ENCODE peak calls at places on chromosomes 1 and 21, in ten cellular contexts. U is PC-9, J is mucosa of descending colon, Y is tibial artery, K is transverse colon, T is heart left ventricle, H is GM23338, V is pancreas, N is fibroblast of lung, Q is breast epithelium. X is an unnamed sample. For H3K36me3 and H3K4me1, the result is how much of the 10 kb centered on the place peaks cover.

GRCh38 chr1:110242731-110243130 is 32.6 kb downstream of the KCNC4 start:
- DNase-seq in Q (no peak), H (no peak), U (no peak), V (peak), N (no peak), Y (no peak), T (no peak), J (no peak), K (no peak), X (no peak)

GRCh38 chr1:116012716-116013115 is 36.4 kb downstream of the SLC22A15 start:
- DNase-seq in Y (no peak), V (no peak), N (no peak), T (no peak), H (no peak), K (no peak), U (no peak), J (no peak), Q (no peak), X (no peak)

GRCh38 chr1:106961671-106962070 is 94.8 kb upstream of the PRMT6 start:
- DNase-seq in N (no peak), Y (no peak), T (no peak), Q (no peak), K (no peak), V (no peak), U (no peak), H (no peak), J (no peak), X (no peak)

GRCh38 chr1:2860476-2861142 is 59.1 kb upstream of the TTC34 start:
- DNase-seq in Y (no peak), N (no peak), J (no peak), T (peak), H (no peak), V (no peak), K (no peak), Q (no peak), U (no peak), X (no peak)

GRCh38 chr1:24351918-24352637 is 32.9 kb downstream of the GRHL3 start:
- DNase-seq in K (no peak), V (no peak), N (peak), J (no peak), Q (no peak), T (no peak), H (no peak), Y (no peak), U (no peak), X (no peak)

GRCh38 chr1:40404670-40405462 is 31.3 kb downstream of the SMAP2 start:
- DNase-seq in V (no peak), K (no peak), J (no peak), H (peak), T (no peak), Y (no peak), U (peak), N (peak), Q (no peak), X (no peak)

GRCh38 chr1:17616731-17617279 is 77.3 kb downstream of the ARHGEF10L start:
- DNase-seq in Q (no peak), T (no peak), Y (no peak), N (no peak), K (no peak), V (no peak), U (no peak), H (no peak), J (no peak), X (no peak)

GRCh38 chr1:15322648-15323350 is 75.8 kb downstream of the FHAD1 start:
- DNase-seq in Y (no peak), H (peak), T (no peak), K (peak), U (peak), V (peak), Q (no peak), J (peak), N (no peak), X (no peak)

GRCh38 chr1:95232646-95233320 is 1.2 kb upstream of the RWDD3 start:
- DNase-seq in J (no peak), Y (no peak), N (no peak), K (no peak), U (no peak), V (peak), Q (no peak), T (no peak), H (no peak), X (no peak)

GRCh38 chr1:34162852-34163766 is 1.9 kb downstream of the CSMD2 start:
- DNase-seq in T (peak), N (peak), V (peak), K (peak), U (peak), Q (no peak), H (peak), J (peak), Y (peak), X (peak)

GRCh38 chr1:33382651-33383415 is 48.1 kb downstream of the PHC2 start:
- DNase-seq in H (no peak), Q (no peak), V (no peak), T (no peak), J (no peak), U (no peak), K (no peak), Y (no peak), N (peak), X (no peak)

GRCh38 chr1:243428617-243429342 is 172.9 kb downstream of the SDCCAG8 start:
- DNase-seq in Y (no peak), U (no peak), N (no peak), V (no peak), K (no peak), H (no peak), Q (no peak), J (no peak), T (no peak), X (no peak)

GRCh38 chr1:2788506-2789163 is 12.9 kb downstream of the TTC34 start:
- DNase-seq in Y (no peak), N (no peak), K (no peak), J (no peak), T (peak), Q (no peak), H (peak), U (no peak), V (no peak), X (no peak)

GRCh38 chr1:152388889-152389288 is 25.2 kb downstream of the CRNN start:
- DNase-seq in U (no peak), K (no peak), V (no peak), J (no peak), Q (no peak), Y (no peak), N (no peak), H (no peak), T (no peak), X (no peak)

GRCh38 chr1:200182701-200183100 is 155.2 kb downstream of the NR5A2 start:
- DNase-seq in T (no peak), Q (no peak), V (no peak), J (no peak), K (no peak), Y (no peak), N (no peak), U (no peak), H (no peak), X (no peak)

DNA sequence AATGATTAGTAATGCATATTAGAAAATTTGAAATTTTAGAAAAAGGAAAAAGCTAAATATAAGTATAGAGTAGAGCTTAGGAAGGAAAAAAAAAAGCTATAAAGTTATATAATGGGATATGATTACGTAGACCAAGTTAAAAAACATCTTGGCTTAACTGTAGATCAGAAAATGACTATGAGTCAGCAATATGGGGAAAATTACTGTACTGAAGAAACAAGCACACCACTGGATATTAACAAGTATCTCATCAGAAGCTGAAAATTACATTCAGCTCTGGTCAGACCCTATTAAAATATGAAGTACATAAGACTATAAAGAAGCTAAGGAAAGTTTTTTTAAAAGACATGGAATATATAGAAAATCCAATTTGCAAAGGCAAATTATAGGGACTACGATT is 19.5 kb downstream of the DNAJC8 start:
- DNase-seq in N (no peak), J (no peak), Y (no peak), K (no peak), T (no peak), V (no peak), U (no peak), H (no peak), Q (no peak), X (no peak)
- H3K36me3 ChIP-seq in N (under half), J (under half), Y (under half), K (under half), T (half or more), V (under half), U (under half), H (under half), Q (under half), X (half or more)

GRCh38 chr1:145995964-145996432 is 381 bp downstream of the TXNIP start:
- DNase-seq in J (no peak), Y (no peak), N (no peak), Q (no peak), V (peak), T (no peak), K (no peak), U (no peak), H (peak), X (no peak)

GRCh38 chr1:145996433-145997155 is at the start of gene TXNIP:
- DNase-seq in U (peak), Y (peak), J (peak), H (peak), K (peak), T (peak), V (peak), N (peak), Q (peak), X (peak)

GRCh38 chr1:145999321-146000024 is 3.1 kb upstream of the TXNIP start:
- DNase-seq in H (no peak), K (peak), Q (no peak), U (no peak), V (peak), J (peak), T (no peak), Y (peak), N (no peak), X (no peak)

GRCh38 chr1:145995148-145995851 is 1.1 kb downstream of the TXNIP start:
- DNase-seq in Y (peak), Q (no peak), J (no peak), U (no peak), T (no peak), K (no peak), H (no peak), N (no peak), V (no peak), X (no peak)

DNA sequence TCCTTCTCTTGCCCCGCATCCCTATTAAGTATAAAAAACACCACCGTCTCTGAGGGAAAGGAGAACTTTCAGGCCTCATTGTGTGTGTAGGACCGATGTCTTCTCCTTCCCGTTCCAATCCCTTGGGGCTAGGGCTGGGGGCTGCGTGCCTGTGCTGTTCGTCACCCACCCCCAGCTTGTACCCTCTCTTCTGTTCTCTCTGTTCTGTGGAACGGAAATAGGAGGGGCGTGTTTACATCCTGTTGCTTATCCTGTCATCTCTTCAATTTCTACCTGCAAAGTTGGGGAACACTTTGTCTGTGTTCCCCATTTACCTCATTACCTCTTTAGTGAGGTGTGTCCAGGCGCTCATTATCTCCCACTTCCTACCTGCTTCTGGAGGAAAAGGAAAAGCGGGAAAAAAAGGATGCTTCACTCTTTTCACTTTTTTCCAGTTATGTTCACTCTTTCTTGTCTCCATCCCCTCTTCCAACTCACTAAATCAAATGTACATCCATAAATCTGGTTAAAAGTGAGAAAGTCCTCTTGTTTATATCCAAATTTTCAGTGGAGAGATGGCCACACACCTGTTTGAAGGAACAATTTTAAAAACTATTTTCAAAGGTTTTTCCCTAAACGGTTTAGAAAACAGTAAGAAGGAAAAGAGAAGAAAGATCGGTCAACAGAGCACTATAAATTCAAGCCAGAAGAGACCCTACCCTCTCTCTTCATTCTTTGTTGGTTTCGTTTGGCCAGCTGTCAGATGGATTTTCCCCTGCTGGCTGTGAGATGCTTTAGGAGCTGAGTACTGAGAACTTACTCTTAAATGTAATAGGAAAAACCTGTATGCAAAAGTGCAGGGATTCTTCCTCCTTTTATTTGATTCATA is 1.0 kb upstream of the TXNIP start:
- DNase-seq in K (peak), J (peak), N (peak), U (no peak), H (peak), T (peak), V (peak), Q (no peak), Y (peak), X (peak)
- H3K4me1 ChIP-seq in K (under half), J (under half), N (under half), U (half or more), H (under half), T (under half), V (under half), Q (under half), Y (under half), X (under half)

GRCh38 chr1:13616234-13616633 is 32.6 kb downstream of the PDPN start:
- DNase-seq in K (no peak), N (no peak), U (no peak), H (no peak), J (no peak), T (no peak), Q (no peak), V (no peak), Y (no peak), X (no peak)
- H3K36me3 ChIP-seq in K (under half), N (under half), U (under half), H (under half), J (under half), T (under half), Q (under half), V (under half), Y (under half), X (under half)

GRCh38 chr1:54453089-54453488 is 46.9 kb upstream of the SSBP3 start:
- DNase-seq in H (no peak), K (no peak), V (no peak), J (no peak), N (no peak), T (no peak), Q (no peak), Y (no peak), U (no peak), X (no peak)

GRCh38 chr1:54459140-54459539 is 52.9 kb upstream of the SSBP3 start:
- DNase-seq in Q (no peak), U (no peak), N (no peak), T (no peak), Y (no peak), V (no peak), H (no peak), K (no peak), J (no peak), X (no peak)

GRCh38 chr1:54456921-54457529 is 50.8 kb upstream of the SSBP3 start:
- DNase-seq in J (no peak), T (no peak), Y (no peak), Q (no peak), K (no peak), U (no peak), V (no peak), N (no peak), H (no peak), X (no peak)

DNA sequence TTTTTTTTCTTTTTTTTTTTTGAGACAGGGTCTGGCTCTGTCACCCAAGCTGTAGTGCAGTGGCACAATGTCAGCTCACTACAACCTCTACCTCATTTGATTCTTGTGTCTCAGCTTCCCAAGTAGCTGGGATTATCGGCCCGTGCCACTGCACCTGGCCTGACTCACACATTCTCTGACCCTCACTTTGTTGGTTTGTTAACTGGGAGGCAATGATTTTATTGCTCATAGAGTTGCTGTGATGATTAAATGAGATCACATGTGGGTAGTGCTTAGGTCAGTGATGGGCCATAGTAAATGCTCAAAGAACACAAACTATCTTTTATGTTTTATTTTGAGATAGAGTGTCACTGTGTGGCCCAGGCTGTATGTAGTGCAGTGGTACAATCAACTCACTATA is 47.3 kb upstream of the SSBP3 start:
- DNase-seq in H (no peak), N (no peak), K (no peak), T (no peak), J (no peak), U (no peak), Y (no peak), Q (no peak), V (no peak), X (no peak)
- H3K4me1 ChIP-seq in H (under half), N (under half), K (under half), T (under half), J (under half), U (under half), Y (under half), Q (under half), V (under half), X (under half)

DNA sequence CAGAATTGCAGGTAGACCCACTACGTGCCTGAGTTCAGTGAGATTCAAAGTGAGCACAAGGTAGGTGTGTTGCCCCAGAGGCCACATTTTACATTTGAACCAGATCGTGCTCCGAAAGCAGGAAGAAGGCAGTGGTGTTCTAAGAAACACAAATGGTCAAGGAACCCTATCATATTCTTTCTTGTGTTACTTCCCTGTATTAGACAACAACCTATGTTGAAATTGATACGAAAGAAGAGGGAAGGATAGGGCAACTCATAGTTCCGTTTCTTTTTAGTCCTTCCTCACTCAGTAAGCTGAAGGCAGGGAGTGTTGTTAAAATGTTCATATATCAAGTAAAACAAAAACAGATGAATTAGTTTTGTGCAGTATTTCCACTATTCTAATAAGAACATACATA is 33.9 kb downstream of the OLFML2B start:
- DNase-seq in U (no peak), T (no peak), N (no peak), K (no peak), V (no peak), Q (no peak), H (no peak), J (no peak), Y (no peak), X (no peak)
- H3K36me3 ChIP-seq in U (under half), T (under half), N (under half), K (under half), V (under half), Q (under half), H (under half), J (under half), Y (under half), X (under half)

DNA sequence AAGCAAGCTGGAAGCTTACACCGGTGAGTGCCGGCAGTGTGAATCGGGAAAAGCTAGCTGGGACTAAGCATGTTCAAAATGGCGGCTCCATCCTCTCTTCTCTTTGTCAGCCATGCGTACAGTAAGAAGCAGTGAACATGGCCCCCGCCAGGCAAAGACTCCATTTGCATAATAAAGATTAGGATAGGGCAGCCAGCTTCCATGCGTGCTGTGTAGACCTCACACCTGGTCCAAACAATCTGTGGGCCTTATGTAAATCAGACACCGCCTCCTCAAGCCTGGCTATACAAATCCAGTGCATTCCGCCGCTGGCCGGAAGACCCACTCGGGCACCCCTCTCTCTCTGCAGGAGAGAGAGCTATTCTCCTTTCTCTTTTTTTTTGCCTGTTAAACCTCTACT is 150.3 kb downstream of the TIAM1 start:
- DNase-seq in U (no peak), T (no peak), J (no peak), K (no peak), Y (no peak), N (no peak), V (no peak), H (peak), Q (no peak), X (no peak)
- H3K4me1 ChIP-seq in U (under half), T (under half), J (under half), K (under half), Y (under half), N (under half), V (under half), H (under half), Q (under half), X (under half)

GRCh38 chr1:108701176-108701849 is 9.2 kb downstream of the PRPF38B start:
- DNase-seq in V (no peak), N (no peak), Q (no peak), K (no peak), J (no peak), U (no peak), T (no peak), H (no peak), Y (no peak), X (no peak)
- H3K36me3 ChIP-seq in V (under half), N (under half), Q (under half), K (under half), J (under half), U (half or more), T (half or more), H (under half), Y (under half), X (half or more)

DNA sequence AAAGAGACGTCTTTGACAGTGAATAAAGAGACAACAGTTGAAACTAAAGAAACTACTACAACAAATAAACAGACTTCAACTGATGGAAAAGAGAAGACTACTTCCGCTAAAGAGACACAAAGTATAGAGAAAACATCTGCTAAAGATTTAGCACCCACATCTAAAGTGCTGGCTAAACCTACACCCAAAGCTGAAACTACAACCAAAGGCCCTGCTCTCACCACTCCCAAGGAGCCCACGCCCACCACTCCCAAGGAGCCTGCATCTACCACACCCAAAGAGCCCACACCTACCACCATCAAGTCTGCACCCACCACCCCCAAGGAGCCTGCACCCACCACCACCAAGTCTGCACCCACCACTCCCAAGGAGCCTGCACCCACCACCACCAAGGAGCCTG is 68.5 kb downstream of the TPR start:
- DNase-seq in H (no peak), J (no peak), V (no peak), Y (no peak), T (no peak), U (no peak), Q (no peak), K (no peak), N (no peak), X (no peak)
- H3K4me1 ChIP-seq in H (under half), J (under half), V (under half), Y (under half), T (under half), U (under half), Q (under half), K (under half), N (under half), X (under half)

GRCh38 chr1:236552096-236552495 is 28.3 kb downstream of the LGALS8 start:
- DNase-seq in H (no peak), V (no peak), J (no peak), N (no peak), Y (no peak), K (no peak), T (no peak), Q (no peak), U (no peak), X (no peak)
- H3K36me3 ChIP-seq in H (half or more), V (half or more), J (under half), N (under half), Y (half or more), K (under half), T (half or more), Q (under half), U (half or more), X (under half)

X was measured in tibial nerve.